ENCODE peak calls at places on chromosomes 2 and 18, in eight cellular contexts. One of them, this sample, is unnamed. For H3K36me3 and H3K9me3, the result is how much of the 10 kb centered on the place peaks cover.

GRCh38 chr2:9206991-9207640 is 504 bp downstream of the ASAP2 start:
- DNase-seq in heart right ventricle: no peak
- DNase-seq in body of pancreas: peak
- DNase-seq in ovary: peak
- DNase-seq in aorta: no peak
- DNase-seq in psoas muscle: peak
- DNase-seq in left ventricle myocardium inferior: peak
- DNase-seq in cardiac muscle cell: no peak
- DNase-seq in this sample: peak

GRCh38 chr2:233492078-233492477 is 74.5 kb downstream of the USP40 start:
- DNase-seq in ovary: no peak
- DNase-seq in heart right ventricle: no peak
- DNase-seq in psoas muscle: no peak
- DNase-seq in body of pancreas: no peak
- DNase-seq in left ventricle myocardium inferior: no peak
- DNase-seq in cardiac muscle cell: no peak
- DNase-seq in aorta: no peak
- DNase-seq in this sample: no peak

GRCh38 chr2:109563294-109563693 is 50.5 kb downstream of the SEPTIN10 start:
- DNase-seq in aorta: no peak
- DNase-seq in cardiac muscle cell: no peak
- DNase-seq in ovary: no peak
- DNase-seq in psoas muscle: no peak
- DNase-seq in body of pancreas: no peak
- DNase-seq in left ventricle myocardium inferior: no peak
- DNase-seq in heart right ventricle: no peak
- DNase-seq in this sample: no peak

GRCh38 chr2:191917430-191917881 is 70.6 kb upstream of the CAVIN2 start:
- DNase-seq in heart right ventricle: no peak
- DNase-seq in cardiac muscle cell: peak
- DNase-seq in aorta: no peak
- DNase-seq in body of pancreas: no peak
- DNase-seq in psoas muscle: no peak
- DNase-seq in left ventricle myocardium inferior: no peak
- DNase-seq in ovary: no peak
- DNase-seq in this sample: no peak

GRCh38 chr2:129914538-129915302 is 64.7 kb upstream of the RAB6C start:
- DNase-seq in heart right ventricle: no peak
- DNase-seq in left ventricle myocardium inferior: no peak
- DNase-seq in psoas muscle: no peak
- DNase-seq in aorta: no peak
- DNase-seq in ovary: no peak
- DNase-seq in cardiac muscle cell: no peak
- DNase-seq in body of pancreas: peak
- DNase-seq in this sample: no peak

GRCh38 chr2:101253013-101253712 is 477 bp downstream of the CNOT11 start:
- DNase-seq in left ventricle myocardium inferior: peak
- DNase-seq in ovary: peak
- DNase-seq in psoas muscle: peak
- DNase-seq in cardiac muscle cell: peak
- DNase-seq in body of pancreas: peak
- DNase-seq in heart right ventricle: peak
- DNase-seq in aorta: peak
- DNase-seq in this sample: peak

GRCh38 chr2:168194784-168195522 is 52.4 kb downstream of the STK39 start:
- DNase-seq in cardiac muscle cell: no peak
- DNase-seq in aorta: no peak
- DNase-seq in left ventricle myocardium inferior: no peak
- DNase-seq in psoas muscle: no peak
- DNase-seq in heart right ventricle: no peak
- DNase-seq in body of pancreas: no peak
- DNase-seq in ovary: no peak
- DNase-seq in this sample: no peak

GRCh38 chr2:209870067-209870466 is 98.4 kb downstream of the UNC80 start:
- DNase-seq in cardiac muscle cell: no peak
- DNase-seq in body of pancreas: no peak
- DNase-seq in aorta: no peak
- DNase-seq in heart right ventricle: no peak
- DNase-seq in ovary: no peak
- DNase-seq in psoas muscle: no peak
- DNase-seq in left ventricle myocardium inferior: no peak
- DNase-seq in this sample: no peak

GRCh38 chr2:240131941-240132650 is 4.0 kb downstream of the COPS9 start:
- DNase-seq in aorta: peak
- DNase-seq in left ventricle myocardium inferior: no peak
- DNase-seq in psoas muscle: no peak
- DNase-seq in cardiac muscle cell: no peak
- DNase-seq in body of pancreas: no peak
- DNase-seq in ovary: peak
- DNase-seq in heart right ventricle: no peak
- DNase-seq in this sample: no peak

GRCh38 chr2:145411493-145411892 is 891.6 kb upstream of the ZEB2 start:
- DNase-seq in cardiac muscle cell: no peak
- DNase-seq in left ventricle myocardium inferior: no peak
- DNase-seq in heart right ventricle: no peak
- DNase-seq in body of pancreas: no peak
- DNase-seq in psoas muscle: no peak
- DNase-seq in ovary: no peak
- DNase-seq in aorta: no peak
- DNase-seq in this sample: no peak

GRCh38 chr18:57208056-57208455 is 61.2 kb downstream of the BOD1L2 start:
- DNase-seq in cardiac muscle cell: no peak
- DNase-seq in left ventricle myocardium inferior: no peak
- DNase-seq in psoas muscle: no peak
- DNase-seq in heart right ventricle: no peak
- DNase-seq in ovary: no peak
- DNase-seq in aorta: no peak
- DNase-seq in body of pancreas: no peak
- DNase-seq in this sample: no peak

GRCh38 chr2:141393214-141393545 is 737.6 kb downstream of the LRP1B start:
- DNase-seq in psoas muscle: no peak
- DNase-seq in aorta: no peak
- DNase-seq in heart right ventricle: no peak
- DNase-seq in left ventricle myocardium inferior: no peak
- DNase-seq in body of pancreas: no peak
- DNase-seq in cardiac muscle cell: no peak
- DNase-seq in ovary: no peak
- DNase-seq in this sample: no peak

GRCh38 chr18:36256094-36256493 is 41.4 kb upstream of the FHOD3 start:
- DNase-seq in heart right ventricle: no peak
- DNase-seq in body of pancreas: no peak
- DNase-seq in ovary: no peak
- DNase-seq in psoas muscle: no peak
- DNase-seq in left ventricle myocardium inferior: no peak
- DNase-seq in cardiac muscle cell: no peak
- DNase-seq in aorta: no peak
- DNase-seq in this sample: no peak

GRCh38 chr2:83251473-83251872 is 1207.6 kb downstream of the SUCLG1 start:
- DNase-seq in left ventricle myocardium inferior: no peak
- DNase-seq in psoas muscle: no peak
- DNase-seq in aorta: no peak
- DNase-seq in cardiac muscle cell: no peak
- DNase-seq in heart right ventricle: no peak
- DNase-seq in ovary: no peak
- DNase-seq in body of pancreas: no peak
- DNase-seq in this sample: no peak

GRCh38 chr2:173959358-173959884 is 5.8 kb downstream of the SP3 start:
- DNase-seq in psoas muscle: no peak
- DNase-seq in heart right ventricle: no peak
- DNase-seq in aorta: no peak
- DNase-seq in ovary: no peak
- DNase-seq in cardiac muscle cell: no peak
- DNase-seq in left ventricle myocardium inferior: no peak
- DNase-seq in body of pancreas: no peak
- DNase-seq in this sample: no peak

GRCh38 chr18:75170022-75170789 is 38.7 kb downstream of the PTGR3 start:
- DNase-seq in psoas muscle: no peak
- DNase-seq in body of pancreas: no peak
- DNase-seq in aorta: no peak
- DNase-seq in left ventricle myocardium inferior: peak
- DNase-seq in ovary: no peak
- DNase-seq in heart right ventricle: peak
- DNase-seq in cardiac muscle cell: no peak
- DNase-seq in this sample: no peak

GRCh38 chr2:190965580-190966222 is 48.3 kb downstream of the STAT1 start:
- DNase-seq in left ventricle myocardium inferior: no peak
- DNase-seq in aorta: no peak
- DNase-seq in heart right ventricle: no peak
- DNase-seq in ovary: no peak
- DNase-seq in cardiac muscle cell: no peak
- DNase-seq in body of pancreas: no peak
- DNase-seq in psoas muscle: no peak
- DNase-seq in this sample: no peak

GRCh38 chr2:204974487-204974886 is 429.2 kb downstream of the PARD3B start:
- DNase-seq in aorta: no peak
- DNase-seq in cardiac muscle cell: no peak
- DNase-seq in left ventricle myocardium inferior: no peak
- DNase-seq in psoas muscle: no peak
- DNase-seq in heart right ventricle: no peak
- DNase-seq in ovary: no peak
- DNase-seq in body of pancreas: no peak
- DNase-seq in this sample: no peak

GRCh38 chr2:204972161-204972560 is 426.9 kb downstream of the PARD3B start:
- DNase-seq in left ventricle myocardium inferior: no peak
- DNase-seq in body of pancreas: no peak
- DNase-seq in ovary: no peak
- DNase-seq in aorta: no peak
- DNase-seq in cardiac muscle cell: no peak
- DNase-seq in psoas muscle: no peak
- DNase-seq in heart right ventricle: no peak
- DNase-seq in this sample: no peak

GRCh38 chr2:204973546-204974071 is 428.3 kb downstream of the PARD3B start:
- DNase-seq in heart right ventricle: no peak
- DNase-seq in aorta: no peak
- DNase-seq in left ventricle myocardium inferior: no peak
- DNase-seq in psoas muscle: no peak
- DNase-seq in body of pancreas: no peak
- DNase-seq in ovary: no peak
- DNase-seq in cardiac muscle cell: no peak
- DNase-seq in this sample: no peak

GRCh38 chr2:204972606-204973336 is 427.5 kb downstream of the PARD3B start:
- DNase-seq in aorta: no peak
- DNase-seq in ovary: no peak
- DNase-seq in left ventricle myocardium inferior: no peak
- DNase-seq in cardiac muscle cell: peak
- DNase-seq in heart right ventricle: no peak
- DNase-seq in psoas muscle: no peak
- DNase-seq in body of pancreas: no peak
- DNase-seq in this sample: no peak

GRCh38 chr2:204971219-204971907 is 426.1 kb downstream of the PARD3B start:
- DNase-seq in body of pancreas: no peak
- DNase-seq in left ventricle myocardium inferior: no peak
- DNase-seq in psoas muscle: no peak
- DNase-seq in aorta: no peak
- DNase-seq in heart right ventricle: no peak
- DNase-seq in ovary: no peak
- DNase-seq in cardiac muscle cell: no peak
- DNase-seq in this sample: no peak
- H3K4me3 ChIP-seq in body of pancreas: no peak
- H3K4me3 ChIP-seq in left ventricle myocardium inferior: no peak
- H3K4me3 ChIP-seq in psoas muscle: no peak
- H3K4me3 ChIP-seq in aorta: no peak
- H3K4me3 ChIP-seq in heart right ventricle: no peak
- H3K4me3 ChIP-seq in ovary: no peak
- H3K4me3 ChIP-seq in cardiac muscle cell: no peak
- H3K4me3 ChIP-seq in this sample: no peak

GRCh38 chr2:136135462-136135861 is 17.5 kb upstream of the CXCR4 start:
- DNase-seq in psoas muscle: no peak
- DNase-seq in heart right ventricle: no peak
- DNase-seq in aorta: no peak
- DNase-seq in ovary: no peak
- DNase-seq in left ventricle myocardium inferior: no peak
- DNase-seq in cardiac muscle cell: no peak
- DNase-seq in body of pancreas: no peak
- DNase-seq in this sample: no peak

GRCh38 chr2:136136921-136137320 is 19.0 kb upstream of the CXCR4 start:
- DNase-seq in left ventricle myocardium inferior: no peak
- DNase-seq in ovary: no peak
- DNase-seq in heart right ventricle: no peak
- DNase-seq in body of pancreas: no peak
- DNase-seq in cardiac muscle cell: no peak
- DNase-seq in aorta: no peak
- DNase-seq in psoas muscle: no peak
- DNase-seq in this sample: no peak

GRCh38 chr2:136139601-136140000 is 21.7 kb upstream of the CXCR4 start:
- DNase-seq in heart right ventricle: no peak
- DNase-seq in left ventricle myocardium inferior: no peak
- DNase-seq in aorta: no peak
- DNase-seq in ovary: no peak
- DNase-seq in body of pancreas: no peak
- DNase-seq in cardiac muscle cell: no peak
- DNase-seq in psoas muscle: no peak
- DNase-seq in this sample: no peak

GRCh38 chr2:136135924-136136906 is 18.3 kb upstream of the CXCR4 start:
- DNase-seq in body of pancreas: no peak
- DNase-seq in heart right ventricle: no peak
- DNase-seq in psoas muscle: no peak
- DNase-seq in left ventricle myocardium inferior: no peak
- DNase-seq in aorta: no peak
- DNase-seq in cardiac muscle cell: no peak
- DNase-seq in ovary: no peak
- DNase-seq in this sample: no peak

GRCh38 chr2:136137982-136138381 is 20.0 kb upstream of the CXCR4 start:
- DNase-seq in left ventricle myocardium inferior: no peak
- DNase-seq in body of pancreas: no peak
- DNase-seq in heart right ventricle: no peak
- DNase-seq in cardiac muscle cell: no peak
- DNase-seq in ovary: no peak
- DNase-seq in aorta: no peak
- DNase-seq in psoas muscle: no peak
- DNase-seq in this sample: no peak
- H3K36me3 ChIP-seq in left ventricle myocardium inferior: under half
- H3K36me3 ChIP-seq in body of pancreas: under half
- H3K36me3 ChIP-seq in heart right ventricle: under half
- H3K36me3 ChIP-seq in cardiac muscle cell: under half
- H3K36me3 ChIP-seq in ovary: under half
- H3K36me3 ChIP-seq in aorta: under half
- H3K36me3 ChIP-seq in psoas muscle: under half
- H3K36me3 ChIP-seq in this sample: under half

GRCh38 chr18:9292047-9292446 is 42.5 kb upstream of the TWSG1 start:
- DNase-seq in heart right ventricle: no peak
- DNase-seq in cardiac muscle cell: no peak
- DNase-seq in ovary: no peak
- DNase-seq in left ventricle myocardium inferior: no peak
- DNase-seq in aorta: no peak
- DNase-seq in body of pancreas: no peak
- DNase-seq in psoas muscle: no peak
- DNase-seq in this sample: no peak
- H3K9me3 ChIP-seq in heart right ventricle: under half
- H3K9me3 ChIP-seq in cardiac muscle cell: under half
- H3K9me3 ChIP-seq in ovary: under half
- H3K9me3 ChIP-seq in left ventricle myocardium inferior: under half
- H3K9me3 ChIP-seq in aorta: under half
- H3K9me3 ChIP-seq in body of pancreas: under half
- H3K9me3 ChIP-seq in psoas muscle: under half
- H3K9me3 ChIP-seq in this sample: under half

DNA sequence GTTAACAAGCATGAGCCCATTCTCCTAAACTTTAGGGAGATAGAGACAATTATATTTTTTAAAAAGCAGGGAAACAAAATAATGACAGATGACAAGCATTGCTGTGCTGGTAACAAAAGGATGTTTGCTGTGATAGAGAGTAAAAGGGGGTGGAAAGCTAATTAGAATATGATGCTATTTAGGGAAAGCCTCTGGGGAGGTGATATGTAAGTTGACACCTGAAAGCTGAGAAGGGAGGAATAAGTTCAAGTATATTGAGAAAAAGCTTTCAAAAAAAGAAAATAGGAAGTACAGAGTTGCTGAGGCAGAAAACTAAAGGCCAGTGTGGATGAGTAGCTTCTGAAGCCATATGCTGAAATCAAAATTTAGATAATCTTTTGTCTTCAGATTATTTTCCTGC is 565.2 kb upstream of the NRXN1 start:
- DNase-seq in psoas muscle: no peak
- DNase-seq in ovary: no peak
- DNase-seq in left ventricle myocardium inferior: no peak
- DNase-seq in aorta: no peak
- DNase-seq in cardiac muscle cell: peak
- DNase-seq in heart right ventricle: no peak
- DNase-seq in body of pancreas: no peak
- DNase-seq in this sample: no peak
- H3K4me3 ChIP-seq in psoas muscle: no peak
- H3K4me3 ChIP-seq in ovary: no peak
- H3K4me3 ChIP-seq in left ventricle myocardium inferior: no peak
- H3K4me3 ChIP-seq in aorta: no peak
- H3K4me3 ChIP-seq in cardiac muscle cell: no peak
- H3K4me3 ChIP-seq in heart right ventricle: no peak
- H3K4me3 ChIP-seq in body of pancreas: no peak
- H3K4me3 ChIP-seq in this sample: no peak